ENCODE peak calls at places on chromosomes 12 and 14, in ten cellular contexts. C, I, G, W, B, X, T, H, P and D are unnamed samples.

GRCh38 chr12:100672075-100672592 is 98.7 kb downstream of the GAS2L3 start:
- DNase-seq in C (peak), G (no peak), W (peak), I (peak), T (no peak), B (no peak), X (no peak), H (no peak), P (no peak), D (peak)

GRCh38 chr12:30461011-30461670 is 234.5 kb downstream of the IPO8 start:
- DNase-seq in W (no peak), X (no peak), I (no peak), H (no peak), B (no peak), T (no peak), G (no peak), C (no peak), P (no peak), D (no peak)

GRCh38 chr14:104554088-104554607 is 25.4 kb upstream of the C14orf180 start:
- DNase-seq in H (peak), W (peak), B (no peak), X (no peak), P (peak), C (no peak), G (no peak), T (no peak), I (no peak), D (no peak)

GRCh38 chr12:40942326-40942725 is 245.8 kb upstream of the PDZRN4 start:
- DNase-seq in H (no peak), X (no peak), G (peak), P (no peak), I (no peak), W (no peak), B (no peak), C (no peak), T (no peak), D (no peak)

GRCh38 chr12:108826115-108826806 is 31.1 kb downstream of the SSH1 start:
- DNase-seq in I (no peak), G (peak), H (peak), W (no peak), P (no peak), B (no peak), T (no peak), X (no peak), C (peak), D (peak)

GRCh38 chr12:18805516-18806248 is 67.8 kb downstream of the CAPZA3 start:
- DNase-seq in I (no peak), C (peak), G (no peak), P (no peak), B (no peak), T (no peak), H (no peak), X (no peak), W (no peak), D (no peak)

GRCh38 chr12:131114942-131115584 is 161.4 kb downstream of the ADGRD1 start:
- DNase-seq in I (no peak), P (no peak), T (no peak), C (no peak), X (no peak), H (no peak), G (no peak), W (no peak), B (no peak), D (no peak)

GRCh38 chr12:123912415-123913385 is 59.9 kb downstream of the CCDC92 start:
- DNase-seq in I (no peak), P (no peak), G (no peak), B (no peak), X (no peak), W (no peak), H (no peak), C (no peak), T (no peak), D (no peak)

GRCh38 chr12:68303850-68304249 is 28.3 kb downstream of the MDM1 start:
- DNase-seq in G (peak), H (no peak), T (no peak), B (no peak), I (no peak), P (no peak), X (no peak), W (no peak), C (no peak), D (no peak)

GRCh38 chr14:66070542-66071319 is 415.4 kb upstream of the CCDC196 start:
- DNase-seq in I (peak), C (peak), G (no peak), P (no peak), T (no peak), W (peak), B (no peak), X (no peak), H (peak), D (peak)

GRCh38 chr14:54735424-54735823 is 167.2 kb downstream of the GCH1 start:
- DNase-seq in I (no peak), W (no peak), C (no peak), G (no peak), X (no peak), H (no peak), P (no peak), T (no peak), B (no peak), D (no peak)

GRCh38 chr14:74945261-74945851 is 10.0 kb downstream of the PGF start:
- DNase-seq in B (no peak), P (no peak), C (peak), G (no peak), X (no peak), W (no peak), H (peak), I (no peak), T (no peak), D (no peak)

GRCh38 chr12:104387190-104387589 is 69.6 kb upstream of the CHST11 start:
- DNase-seq in I (no peak), P (peak), C (no peak), G (peak), X (peak), W (no peak), H (no peak), T (no peak), B (no peak), D (no peak)

DNA sequence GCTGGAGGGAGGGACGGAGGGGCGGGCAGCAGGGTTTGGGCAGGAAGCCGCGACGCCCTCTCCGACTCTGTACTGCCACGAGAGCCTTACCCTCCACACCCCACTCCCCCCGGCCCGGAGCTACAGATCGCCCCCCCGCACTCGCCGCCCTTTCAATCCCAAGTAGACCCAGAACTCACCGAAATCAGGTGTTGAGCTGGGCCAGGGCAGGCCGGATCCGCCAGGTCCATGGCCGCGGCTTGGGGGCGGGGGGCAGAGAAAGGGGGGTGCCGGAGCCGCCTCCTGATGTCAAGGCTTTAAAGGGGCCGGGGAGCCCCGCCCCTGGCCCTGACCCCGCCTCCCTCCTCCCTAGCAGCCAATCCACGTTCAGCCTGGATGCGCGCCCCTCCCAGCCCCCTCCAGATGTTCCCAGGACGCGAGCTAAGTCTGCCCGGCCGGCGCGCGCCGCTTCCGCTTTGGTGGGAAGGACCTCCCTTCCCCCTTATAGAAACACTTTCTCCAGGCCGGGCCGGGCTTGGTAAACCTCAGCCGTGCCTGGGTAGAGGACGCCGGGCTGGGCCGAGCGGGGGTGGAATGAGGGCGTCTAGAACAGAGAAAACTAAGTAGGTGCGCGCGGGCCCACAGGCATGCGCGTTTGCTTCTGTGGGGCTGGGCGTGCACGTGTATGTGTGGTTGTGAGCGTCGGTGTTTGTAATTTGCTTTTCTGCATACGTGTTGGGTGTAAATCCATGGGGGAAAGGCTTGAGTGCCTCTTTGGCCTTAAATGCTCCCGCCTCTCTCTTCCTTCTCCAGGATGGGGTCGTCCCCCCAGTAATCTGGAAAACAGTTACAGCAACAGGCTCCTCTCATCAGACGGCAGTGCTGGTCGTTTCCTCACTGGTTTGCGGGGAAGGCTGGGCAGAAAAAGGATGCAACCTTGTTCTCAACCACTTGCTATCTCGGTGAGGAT is at the start of gene NCKAP5L:
- DNase-seq in W (peak), H (peak), P (peak), T (no peak), X (peak), C (peak), G (peak), I (peak), B (peak), D (peak)
- TF ChIP-seq POLR2A in W (peak), H (peak), P (no peak), T (peak), X (no peak), C (peak), G (peak), I (peak), B (peak), D (peak)

GRCh38 chr14:49767473-49768300 is at the start of gene KLHDC2:
- DNase-seq in X (peak), I (peak), G (peak), W (peak), B (peak), H (peak), C (peak), T (no peak), P (peak), D (peak)
- TF ChIP-seq POLR2A in X (peak), I (peak), G (peak), W (peak), B (peak), H (peak), C (peak), T (peak), P (no peak), D (peak)

GRCh38 chr12:66301944-66302826 is at the start of gene HELB:
- DNase-seq in B (peak), G (peak), W (peak), I (peak), X (peak), T (peak), P (peak), C (peak), H (peak), D (peak)
- TF ChIP-seq POLR2A in B (peak), G (no peak), W (peak), I (peak), X (no peak), T (peak), P (no peak), C (peak), H (peak), D (peak)

GRCh38 chr12:6852651-6853354 is 853 bp downstream of the USP5 start:
- DNase-seq in C (peak), H (no peak), P (no peak), W (no peak), B (no peak), X (no peak), T (no peak), I (no peak), G (peak), D (peak)
- TF ChIP-seq POLR2A in C (peak), H (no peak), P (no peak), W (no peak), B (no peak), X (no peak), T (no peak), I (no peak), G (peak), D (peak)